ENCODE peak calls at places on chromosomes 4 and X, in seven cellular contexts. J is heart left ventricle, D is ovary, A is H1, N is spleen, M is adrenal gland, V is suprapubic skin. L is an unnamed sample.

GRCh38 chrX:2539586-2539985 is 38.8 kb upstream of the DHRSX start:
- DNase-seq in A (no peak), D (no peak), M (no peak), V (no peak), N (no peak), J (no peak), L (no peak)

GRCh38 chrX:1587161-1587560 is 4.2 kb upstream of the AKAP17A start:
- DNase-seq in N (no peak), V (no peak), D (no peak), J (no peak), A (no peak), M (no peak), L (no peak)

GRCh38 chr4:2781911-2782310 is 11.0 kb upstream of the SH3BP2 start:
- DNase-seq in J (no peak), V (peak), N (peak), A (no peak), D (no peak), M (no peak), L (no peak)

GRCh38 chrX:1006156-1006730 is 206.2 kb downstream of the CRLF2 start:
- DNase-seq in V (peak), J (no peak), A (no peak), M (no peak), N (peak), D (no peak), L (no peak)

GRCh38 chrX:44025611-44026010 is 52.4 kb upstream of the NDP start:
- DNase-seq in D (no peak), J (no peak), M (no peak), A (no peak), N (no peak), V (no peak), L (no peak)

GRCh38 chr4:140037353-140038030 is 116.5 kb downstream of the MAML3 start:
- DNase-seq in N (no peak), D (no peak), J (no peak), V (no peak), M (no peak), A (no peak), L (no peak)

GRCh38 chrX:107047622-107048021 is 47.6 kb upstream of the MORC4 start:
- DNase-seq in J (no peak), N (no peak), D (no peak), M (no peak), A (no peak), V (no peak), L (no peak)

GRCh38 chrX:70424801-70425200 is 1.7 kb downstream of the GDPD2 start:
- DNase-seq in A (no peak), N (no peak), V (no peak), M (no peak), J (no peak), D (no peak), L (no peak)

GRCh38 chr4:98659106-98659592 is 738 bp upstream of the TSPAN5 start:
- DNase-seq in M (no peak), V (no peak), N (no peak), J (no peak), D (peak), A (no peak), L (no peak)

GRCh38 chr4:173014113-173014558 is 154.5 kb upstream of the GALNT7 start:
- DNase-seq in J (peak), D (no peak), N (no peak), A (peak), V (no peak), M (no peak), L (no peak)

GRCh38 chr4:73612032-73612431 is 8.2 kb downstream of the RASSF6 start:
- DNase-seq in N (no peak), A (no peak), V (no peak), J (no peak), M (no peak), D (no peak), L (no peak)

GRCh38 chrX:23901805-23902204 is 5.9 kb downstream of the APOO start:
- DNase-seq in M (peak), A (no peak), V (no peak), J (no peak), D (peak), N (no peak), L (no peak)

GRCh38 chrX:56788717-56789122 is 59.7 kb downstream of the NBDY start:
- DNase-seq in D (peak), M (no peak), V (peak), A (no peak), J (peak), N (peak), L (no peak)
- TF ChIP-seq POLR2A in D (no peak), M (no peak), V (no peak), A (no peak), J (no peak), N (no peak), L (no peak)

DNA sequence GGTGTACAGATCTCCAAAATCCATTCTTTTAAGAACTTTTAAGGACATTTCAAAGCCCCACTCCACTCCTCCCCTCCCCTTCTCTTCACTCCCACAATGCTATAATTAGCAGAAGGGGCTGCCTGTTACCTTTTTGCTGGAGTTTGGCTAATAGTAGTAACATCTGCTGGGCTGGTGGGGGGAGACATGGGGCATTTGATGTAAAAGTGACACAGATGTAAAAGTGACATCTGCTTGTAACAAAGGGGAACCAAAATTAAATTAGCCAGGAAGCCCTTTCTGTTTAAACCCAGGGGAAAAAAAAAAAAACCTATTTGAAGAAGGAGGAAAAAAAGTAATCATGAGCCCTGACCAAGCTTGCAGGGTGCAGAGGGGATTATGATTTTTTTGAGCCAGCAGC is 5.4 kb upstream of the PHOX2B start:
- DNase-seq in A (no peak), D (no peak), J (no peak), V (no peak), N (no peak), M (no peak), L (no peak)
- TF ChIP-seq CTCF in A (no peak), D (no peak), J (no peak), V (no peak), N (no peak), M (no peak), L (no peak)

GRCh38 chr4:105601406-105601805 is 49.0 kb downstream of the ARHGEF38 start:
- DNase-seq in M (no peak), A (no peak), N (no peak), V (no peak), J (no peak), D (no peak), L (no peak)
- TF ChIP-seq POLR2A in M (no peak), A (no peak), N (no peak), V (no peak), J (no peak), D (no peak), L (no peak)

GRCh38 chrX:18210470-18210869 is 10.2 kb downstream of the BEND2 start:
- DNase-seq in M (no peak), A (no peak), N (no peak), D (no peak), V (no peak), J (no peak), L (no peak)
- TF ChIP-seq CTCF in M (peak), A (no peak), N (no peak), D (peak), V (no peak), J (peak), L (no peak)

DNA sequence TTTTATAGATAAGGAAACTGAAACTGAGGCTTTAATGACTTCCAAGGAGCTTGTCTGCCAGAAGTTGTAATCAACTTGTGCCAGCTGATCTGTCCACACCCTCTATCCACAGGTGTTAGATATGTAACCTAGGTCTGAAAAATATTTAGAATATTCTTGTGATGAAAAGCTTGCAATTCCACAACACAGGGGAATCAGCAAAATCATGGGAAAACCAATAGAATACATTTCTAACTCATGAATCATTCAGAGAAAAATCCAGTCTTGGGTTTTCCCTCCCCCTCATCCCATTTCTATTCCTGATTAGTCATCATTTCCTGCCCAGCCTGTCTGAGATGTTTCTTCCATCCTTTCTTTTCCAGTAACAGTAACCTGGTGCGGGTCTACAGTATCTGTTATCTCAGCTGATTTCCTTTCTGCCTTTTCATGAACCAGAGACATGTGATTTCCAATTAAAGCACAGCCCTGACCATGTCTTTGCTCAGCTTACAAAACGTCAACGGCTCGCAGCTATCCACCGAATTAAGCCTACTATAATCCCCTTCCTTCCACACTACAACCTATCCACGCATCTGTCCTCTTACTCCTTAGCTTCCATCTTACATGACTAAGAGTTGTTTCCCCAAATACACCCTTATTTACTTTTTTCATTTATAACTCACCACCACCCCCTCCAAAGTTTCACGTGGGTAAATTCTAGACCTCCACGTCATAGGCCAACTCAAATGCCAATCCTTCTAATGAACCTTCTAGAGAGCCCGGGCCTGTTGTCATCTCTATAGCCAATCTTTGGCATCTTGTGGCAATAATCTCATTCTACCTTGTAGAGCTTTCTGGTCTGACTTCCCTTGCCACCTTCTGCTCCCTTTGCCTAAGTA is 951 bp upstream of the NOCT start:
- DNase-seq in M (peak), J (no peak), D (no peak), V (no peak), A (no peak), N (no peak), L (no peak)
- TF ChIP-seq POLR2A in M (no peak), J (no peak), D (no peak), V (no peak), A (no peak), N (no peak), L (no peak)

GRCh38 chr4:16278178-16278577 is 51.9 kb upstream of the TAPT1 start:
- DNase-seq in M (no peak), D (no peak), N (no peak), A (no peak), V (no peak), J (no peak), L (no peak)
- TF ChIP-seq CTCF in M (no peak), D (no peak), N (no peak), A (peak), V (no peak), J (no peak), L (no peak)